ENCODE peak calls at places on chromosome 10, in four cellular contexts. F is hepatic stellate cell, N is iPS-NIHi11, V is fibroblast of lung. U is an unnamed sample.

GRCh38 chr10:92880912-92881311 is 32.6 kb downstream of the EXOC6 start:
- DNase-seq in F (no peak), N (no peak), V (no peak), U (no peak)

GRCh38 chr10:21624951-21625350 is 90.9 kb downstream of the MLLT10 start:
- DNase-seq in F (no peak), V (no peak), N (no peak), U (no peak)

GRCh38 chr10:30732671-30733070 is 103.1 kb upstream of the LYZL2 start:
- DNase-seq in V (no peak), N (no peak), F (no peak), U (no peak)

GRCh38 chr10:79502561-79503309 is 9.6 kb upstream of the EIF5AL1 start:
- DNase-seq in V (no peak), N (peak; percentile 69), F (no peak), U (no peak)

GRCh38 chr10:10499839-10500238 is 517.8 kb upstream of the CELF2 start:
- DNase-seq in N (no peak), V (peak; percentile 76), F (peak; percentile 23), U (no peak)

GRCh38 chr10:75502389-75502788 is 71.0 kb downstream of the LRMDA start:
- DNase-seq in V (no peak), F (no peak), N (no peak), U (no peak)

GRCh38 chr10:7231420-7232414 is 179.1 kb downstream of the SFMBT2 start:
- DNase-seq in F (no peak), V (no peak), N (no peak), U (no peak)

GRCh38 chr10:107487284-107487683 is 322.8 kb upstream of the SORCS1 start:
- DNase-seq in F (no peak), N (no peak), V (peak; percentile 2), U (no peak)

GRCh38 chr10:48343871-48344598 is 37.6 kb downstream of the MAPK8 start:
- DNase-seq in V (no peak), N (no peak), F (no peak), U (no peak)

GRCh38 chr10:18561861-18562551 is 89.4 kb downstream of the NSUN6 start:
- DNase-seq in N (no peak), V (no peak), F (no peak), U (no peak)

GRCh38 chr10:43962346-43963191 is 313.9 kb upstream of the ZNF32 start:
- DNase-seq in V (peak; percentile 83), F (peak; percentile 64), N (no peak), U (no peak)

GRCh38 chr10:89633484-89633883 is 11.6 kb downstream of the PANK1 start:
- DNase-seq in F (peak; percentile 17), V (peak; percentile 89), N (no peak), U (no peak)

GRCh38 chr10:1625731-1626130 is 111.6 kb downstream of the ADARB2 start:
- DNase-seq in V (no peak), F (no peak), N (no peak), U (no peak)

GRCh38 chr10:127117125-127117524 is 79.3 kb downstream of the INSYN2A start:
- DNase-seq in F (peak; percentile 45), N (peak; percentile 85), V (peak; percentile 64), U (no peak)

GRCh38 chr10:74453151-74453550 is 302.1 kb downstream of the ADK start:
- DNase-seq in V (no peak), N (no peak), F (no peak), U (no peak)

GRCh38 chr10:113235505-113235904 is 285.5 kb downstream of the TCF7L2 start:
- DNase-seq in N (no peak), V (no peak), F (no peak), U (no peak)

GRCh38 chr10:73163096-73163495 is 4.7 kb downstream of the ECD start:
- DNase-seq in N (no peak), V (no peak), F (no peak), U (no peak)

GRCh38 chr10:71090801-71091200 is 121.6 kb upstream of the UNC5B start:
- DNase-seq in V (no peak), F (no peak), N (no peak), U (no peak)

GRCh38 chr10:4514445-4515108 is 311.4 kb upstream of the AKR1E2 start:
- DNase-seq in F (peak; percentile 19), V (no peak), N (no peak), U (no peak)

GRCh38 chr10:51244739-51245138 is 170.5 kb downstream of the PRKG1 start:
- DNase-seq in F (peak; percentile 19), V (peak; percentile 57), N (peak; percentile 49), U (no peak)

GRCh38 chr10:24251547-24251946 is 42.6 kb downstream of the KIAA1217 start:
- DNase-seq in N (peak; percentile 49), F (no peak), V (no peak), U (no peak)

GRCh38 chr10:95925033-95925432 is 17.3 kb downstream of the CC2D2B start:
- DNase-seq in F (no peak), N (no peak), V (no peak), U (no peak)

GRCh38 chr10:70477661-70478162 is 855 bp upstream of the PALD1 start:
- DNase-seq in V (no peak), N (peak; percentile 30), F (no peak), U (no peak)

GRCh38 chr10:106566871-106567270 is 597.6 kb downstream of the SORCS1 start:
- DNase-seq in F (no peak), N (no peak), V (peak; percentile 30), U (no peak)